ENCODE peak calls at places on chromosomes 13 and 19, in nine cellular contexts. T is GM03348; V is occipital lobe; U is omental fat pad; R is OCI-LY7; W is stimulated activated CD4-positive, alpha-beta T cell treated with anti-CD3 and anti-CD28 coated beads, Interleukin-15, amount 100 ng/mL, for 24 hours; L is left cardiac atrium; H is iris pigment epithelial cell; K is C1 segment of cervical spinal cord. Z is an unnamed sample.

GRCh38 chr13:101739382-101740178 is 287.1 kb downstream of the ITGBL1 start:
- DNase-seq in T (no peak), V (no peak), U (no peak), R (no peak), W (no peak), L (no peak), H (no peak), K (no peak), Z (no peak)

GRCh38 chr19:32039446-32039845 is 306.0 kb upstream of the ZNF507 start:
- DNase-seq in T (no peak), V (no peak), U (no peak), R (no peak), W (no peak), L (no peak), H (no peak), K (no peak), Z (no peak)

GRCh38 chr19:7869453-7869909 is 4.7 kb downstream of the PRR36 start:
- DNase-seq in T (peak), V (peak), U (no peak), R (peak), W (peak), L (peak), H (peak), K (no peak), Z (no peak)

GRCh38 chr13:67106502-67107057 is 123.6 kb downstream of the PCDH9 start:
- DNase-seq in T (no peak), V (no peak), U (no peak), R (no peak), W (no peak), L (no peak), H (no peak), K (no peak), Z (no peak)

GRCh38 chr19:56261145-56261544 is 11.4 kb upstream of the EDDM13 start:
- DNase-seq in T (no peak), V (no peak), U (no peak), R (no peak), W (no peak), L (no peak), H (no peak), K (no peak), Z (no peak)

GRCh38 chr13:112106467-112107141 is 39.7 kb downstream of the SOX1 start:
- DNase-seq in T (no peak), V (no peak), U (no peak), R (no peak), W (no peak), L (no peak), H (no peak), K (no peak), Z (no peak)

GRCh38 chr13:60509601-60510386 is 112.8 kb downstream of the TDRD3 start:
- DNase-seq in T (peak), V (no peak), U (no peak), R (no peak), W (no peak), L (no peak), H (peak), K (no peak), Z (no peak)

GRCh38 chr13:110277357-110277950 is 29.5 kb downstream of the COL4A1 start:
- DNase-seq in T (no peak), V (no peak), U (no peak), R (no peak), W (no peak), L (no peak), H (no peak), K (no peak), Z (no peak)

GRCh38 chr19:5321851-5322681 is 18.5 kb downstream of the PTPRS start:
- DNase-seq in T (no peak), V (peak), U (no peak), R (peak), W (peak), L (no peak), H (no peak), K (no peak), Z (peak)

GRCh38 chr19:29760752-29761502 is 45.9 kb upstream of the C19orf12 start:
- DNase-seq in T (no peak), V (no peak), U (no peak), R (no peak), W (no peak), L (no peak), H (no peak), K (no peak), Z (no peak)

Z was measured in posterior cingulate gyrus.